ENCODE peak calls at places on chromosomes 4 and X, in six cellular contexts. F is NCI-H1092, Q is C1 segment of cervical spinal cord, A is hypothalamus, L is renal cortical epithelial cell, B is left colon. K is an unnamed sample.
A peak's percentile ranks its signal among the peaks of the same experiment; 100 is the strongest.

GRCh38 chrX:105460366-105460765 is 239.9 kb upstream of the TEX13A start:
- DNase-seq in A (no peak), B (no peak), F (no peak), Q (no peak), L (peak; percentile 38), K (peak; percentile 67)

GRCh38 chr4:140735779-140736391 is 20.3 kb downstream of the TBC1D9 start:
- DNase-seq in F (no peak), L (no peak), B (no peak), Q (no peak), A (no peak), K (no peak)

GRCh38 chr4:110164856-110165255 is 33.6 kb downstream of the ELOVL6 start:
- DNase-seq in Q (no peak), A (no peak), F (no peak), L (no peak), B (no peak), K (no peak)

GRCh38 chr4:124945422-124945821 is 232.9 kb upstream of the ANKRD50 start:
- DNase-seq in L (no peak), F (no peak), B (no peak), A (no peak), Q (no peak), K (peak; percentile 21)

GRCh38 chr4:89829470-89830138 is 7.4 kb downstream of the SNCA start:
- DNase-seq in L (no peak), A (peak; percentile 76), F (no peak), B (no peak), Q (peak; percentile 14), K (no peak)

GRCh38 chrX:67619253-67619652 is 75.4 kb downstream of the AR start:
- DNase-seq in A (no peak), B (no peak), Q (no peak), L (peak; percentile 92), F (no peak), K (peak; percentile 77)

GRCh38 chr4:42391981-42392380 is 5.3 kb upstream of the SHISA3 start:
- DNase-seq in Q (no peak), A (no peak), F (no peak), B (no peak), L (peak; percentile 62), K (no peak)

GRCh38 chrX:111041018-111041462 is 55.0 kb upstream of the PAK3 start:
- DNase-seq in F (peak; percentile 6), A (peak; percentile 1), B (no peak), L (peak; percentile 92), Q (no peak), K (peak; percentile 86)

GRCh38 chrX:13307041-13307440 is 12.8 kb downstream of the ATXN3L start:
- DNase-seq in L (no peak), A (no peak), Q (no peak), B (no peak), F (no peak), K (no peak)

GRCh38 chr4:104449537-104449936 is 45.2 kb downstream of the CXXC4 start:
- DNase-seq in F (no peak), A (no peak), Q (no peak), L (no peak), B (no peak), K (no peak)

GRCh38 chr4:53913771-53914170 is 150.6 kb downstream of the CHIC2 start:
- DNase-seq in Q (no peak), L (no peak), A (no peak), F (no peak), B (no peak), K (no peak)